ENCODE peak calls at places on chromosomes 7 and 10, in five cellular contexts. W is thoracic aorta, A is cardiac muscle cell, N is psoas muscle, M is sigmoid colon. J is an unnamed sample.

GRCh38 chr10:31942892-31943291 is 14.3 kb upstream of the ARHGAP12 start:
- DNase-seq in W (no peak), A (no peak), N (no peak), M (no peak), J (no peak)

GRCh38 chr10:9010093-9010492 is 955.6 kb downstream of the GATA3 start:
- DNase-seq in W (no peak), A (no peak), N (no peak), M (no peak), J (no peak)

GRCh38 chr7:12567015-12567414 is 3.5 kb upstream of the SCIN start:
- DNase-seq in W (no peak), A (no peak), N (no peak), M (no peak), J (no peak)

GRCh38 chr7:46226860-46227259 is 305.8 kb upstream of the IGFBP3 start:
- DNase-seq in W (no peak), A (no peak), N (no peak), M (no peak), J (no peak)

GRCh38 chr10:32417906-32418547 is 27.9 kb upstream of the CCDC7 start:
- DNase-seq in W (no peak), A (peak; percentile 93), N (no peak), M (peak; percentile 72), J (no peak)

GRCh38 chr10:102718220-102718619 is 3.8 kb downstream of the SFXN2 start:
- DNase-seq in W (no peak), A (peak; percentile 70), N (no peak), M (no peak), J (no peak)

GRCh38 chr7:99102361-99102760 is 41.5 kb downstream of the SMURF1 start:
- DNase-seq in W (no peak), A (no peak), N (no peak), M (no peak), J (no peak)

GRCh38 chr7:27172388-27172774 is 1.7 kb downstream of the HOXA10 start:
- DNase-seq in W (no peak), A (no peak), N (no peak), M (peak; percentile 75), J (no peak)

GRCh38 chr7:1175967-1176851 is 16.2 kb upstream of the ZFAND2A start:
- DNase-seq in W (peak; percentile 48), A (peak; percentile 79), N (peak; percentile 81), M (peak; percentile 88), J (peak; percentile 83)

GRCh38 chr7:43337191-43337590 is 224.7 kb downstream of the HECW1 start:
- DNase-seq in W (no peak), A (no peak), N (no peak), M (no peak), J (no peak)

GRCh38 chr7:121372376-121373024 is 23.6 kb downstream of the FAM3C start:
- DNase-seq in W (no peak), A (peak; percentile 41), N (no peak), M (no peak), J (no peak)

GRCh38 chr10:24723386-24723787 is 300 bp downstream of the ARHGAP21 start:
- DNase-seq in W (no peak), A (peak; percentile 52), N (peak; percentile 53), M (peak; percentile 66), J (no peak)

GRCh38 chr10:24847476-24847875 is 104.9 kb downstream of the PRTFDC1 start:
- DNase-seq in W (no peak), A (peak; percentile 49), N (no peak), M (no peak), J (no peak)

DNA sequence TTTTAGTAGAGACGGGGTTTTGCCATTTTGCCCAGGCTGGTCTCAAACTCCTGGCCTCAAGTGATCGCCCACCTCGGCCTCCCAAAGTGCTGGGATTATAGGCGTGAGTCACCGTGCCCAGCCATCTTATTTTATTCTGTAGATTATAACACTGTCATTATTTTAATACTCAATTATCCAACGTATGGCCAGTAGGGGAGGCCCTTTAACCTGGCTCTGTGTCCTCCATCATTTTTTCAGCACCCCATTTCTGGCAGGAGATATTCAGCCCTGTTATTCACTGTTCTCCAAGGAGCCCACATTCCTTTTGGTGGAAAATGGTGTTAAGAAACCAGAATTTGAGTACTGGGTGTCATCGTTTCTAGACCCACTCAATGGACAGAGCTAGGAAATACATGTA is 31.5 kb downstream of the PDSS1 start:
- DNase-seq in W (no peak), A (no peak), N (no peak), M (no peak), J (peak; percentile 1)
- TF ChIP-seq CTCF in W (no peak), A (no peak), N (no peak), M (no peak), J (no peak)

GRCh38 chr10:23345861-23346260 is 1.3 kb upstream of the C10orf67 start:
- DNase-seq in W (no peak), A (peak; percentile 95), N (no peak), M (no peak), J (no peak)
- H3K27ac ChIP-seq in W (no peak overlapping the region), A (no peak overlapping the region), N (no peak overlapping the region), M (no peak overlapping the region), J (no peak overlapping the region)

GRCh38 chr7:4765776-4766490 is 9.5 kb upstream of the AP5Z1 start:
- DNase-seq in W (no peak), A (no peak), N (no peak), M (no peak), J (no peak)
- TF ChIP-seq CTCF in W (no peak), A (peak; percentile 26), N (peak; percentile 13), M (peak; percentile 9), J (no peak)

GRCh38 chr10:127925471-127926207 is 18.7 kb downstream of the PTPRE start:
- DNase-seq in W (no peak), A (no peak), N (no peak), M (no peak), J (no peak)

GRCh38 chr10:127923646-127924045 is 16.7 kb downstream of the PTPRE start:
- DNase-seq in W (no peak), A (no peak), N (no peak), M (no peak), J (no peak)

GRCh38 chr10:127926455-127926854 is 19.6 kb downstream of the PTPRE start:
- DNase-seq in W (no peak), A (no peak), N (no peak), M (peak; percentile 62), J (no peak)

GRCh38 chr10:127932521-127933270 is 25.8 kb downstream of the PTPRE start:
- DNase-seq in W (no peak), A (no peak), N (no peak), M (peak; percentile 26), J (no peak)

GRCh38 chr10:127928021-127928806 is 21.3 kb downstream of the PTPRE start:
- DNase-seq in W (no peak), A (peak; percentile 75), N (no peak), M (peak; percentile 25), J (no peak)
- H3K27ac ChIP-seq in W (no peak overlapping the region), A (no peak overlapping the region), N (no peak overlapping the region), M (peak overlapping the region; percentile 9), J (peak overlapping the region; percentile 37)

DNA sequence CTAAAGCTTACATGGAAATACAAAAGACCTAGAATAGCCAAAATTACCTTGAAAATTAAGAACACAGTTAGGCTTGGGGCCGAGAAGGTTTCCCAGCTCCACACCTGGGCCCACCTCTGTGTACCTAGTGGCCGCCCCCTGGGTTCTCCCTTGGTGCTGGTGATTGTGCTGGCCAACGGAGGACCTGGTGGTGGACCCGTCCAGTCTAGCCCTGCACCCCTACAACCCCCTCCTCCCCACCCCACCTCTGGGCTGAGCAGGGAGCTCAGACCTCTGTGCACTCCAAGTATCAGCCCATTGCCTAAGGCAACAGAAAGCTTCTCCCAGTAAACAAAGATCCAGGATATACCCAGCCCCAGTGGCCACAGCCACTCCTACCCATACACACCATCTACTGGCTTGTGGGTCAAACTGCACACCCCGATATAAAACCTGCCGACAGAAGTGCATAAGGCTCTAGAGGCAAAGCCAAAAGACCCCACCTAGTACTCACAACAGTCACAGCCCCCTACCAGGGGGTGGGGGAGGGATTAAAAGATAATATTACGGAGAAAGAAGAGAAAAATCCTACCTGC is 105.0 kb upstream of the DIP2C start:
- DNase-seq in W (no peak), A (peak; percentile 53), N (no peak), M (peak; percentile 39), J (no peak)
- TF ChIP-seq CTCF in W (no peak), A (peak; percentile 46), N (peak; percentile 26), M (peak; percentile 31), J (no peak)

DNA sequence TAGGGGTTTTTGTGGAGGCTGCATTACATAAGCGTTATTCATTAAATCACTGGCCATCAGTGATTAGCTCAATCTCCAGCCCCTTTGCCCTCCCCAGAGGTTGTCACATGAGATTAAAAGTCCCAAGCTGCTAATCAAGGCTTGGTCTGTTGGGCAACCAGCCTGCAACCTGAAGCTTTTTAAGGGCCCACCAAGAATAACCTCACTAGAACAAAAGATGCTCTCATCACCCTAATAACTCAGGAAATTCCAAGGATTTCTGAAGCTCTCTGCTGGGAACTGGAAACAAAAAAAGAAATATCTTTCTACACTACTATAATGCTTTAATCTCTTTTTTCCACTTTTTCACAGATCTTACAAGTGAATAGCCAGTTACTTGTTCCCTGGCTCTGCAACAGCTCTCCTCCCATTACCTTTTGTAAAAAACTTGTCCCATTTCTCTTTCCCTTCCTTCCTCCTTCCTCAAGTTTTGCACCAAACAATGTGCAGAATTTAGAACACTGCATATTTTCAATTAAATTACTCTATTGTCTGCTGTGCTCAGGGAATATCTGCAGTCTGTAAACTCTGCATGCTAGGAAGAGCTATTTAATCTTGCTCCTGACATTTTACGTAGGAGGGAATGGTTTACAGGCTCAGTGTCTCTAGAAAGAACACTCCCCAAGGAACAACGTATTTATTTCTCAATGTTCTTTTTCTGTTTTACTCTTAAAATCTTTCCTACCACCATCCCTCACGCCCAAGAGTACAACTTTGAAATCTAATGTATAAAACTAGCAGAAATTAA is 169.1 kb downstream of the IMMP2L start:
- DNase-seq in W (no peak), A (peak; percentile 85), N (no peak), M (no peak), J (no peak)
- H3K27ac ChIP-seq in W (peak overlapping the region; percentile 11), A (peak overlapping the region; percentile 1), N (no peak overlapping the region), M (peak overlapping the region; percentile 35), J (peak overlapping the region; percentile 6)

GRCh38 chr7:50863053-50863452 is 80.4 kb upstream of the GRB10 start:
- DNase-seq in W (no peak), A (no peak), N (no peak), M (no peak), J (no peak)

GRCh38 chr7:50866343-50867047 is 83.8 kb upstream of the GRB10 start:
- DNase-seq in W (no peak), A (no peak), N (no peak), M (no peak), J (no peak)

GRCh38 chr7:50865450-50865849 is 82.8 kb upstream of the GRB10 start:
- DNase-seq in W (no peak), A (no peak), N (no peak), M (no peak), J (no peak)

GRCh38 chr7:50867048-50867383 is 84.3 kb upstream of the GRB10 start:
- DNase-seq in W (no peak), A (no peak), N (no peak), M (no peak), J (no peak)

GRCh38 chr7:50864694-50865093 is 82.0 kb upstream of the GRB10 start:
- DNase-seq in W (no peak), A (no peak), N (no peak), M (no peak), J (no peak)
- TF ChIP-seq CTCF in W (no peak), A (no peak), N (no peak), M (no peak), J (no peak)